ENCODE peak calls at places on chromosomes 2 and 18, in six cellular contexts. One of them, this sample, is unnamed.

GRCh38 chr2:84838434-84839145 is 42.3 kb downstream of the TRABD2A start:
- DNase-seq in posterior vena cava: no peak
- DNase-seq in fibroblast of villous mesenchyme: no peak
- DNase-seq in renal cortical epithelial cell: no peak
- DNase-seq in activated T-cell treated with anti-CD3 and anti-CD28 coated beads, Interleukin-2, amount 50 U/mL, for 72 hours: no peak
- DNase-seq in cardiac septum: peak
- DNase-seq in this sample: no peak

GRCh38 chr2:150174396-150174795 is 313.1 kb downstream of the RND3 start:
- DNase-seq in posterior vena cava: no peak
- DNase-seq in fibroblast of villous mesenchyme: no peak
- DNase-seq in renal cortical epithelial cell: no peak
- DNase-seq in activated T-cell treated with anti-CD3 and anti-CD28 coated beads, Interleukin-2, amount 50 U/mL, for 72 hours: no peak
- DNase-seq in cardiac septum: no peak
- DNase-seq in this sample: no peak

GRCh38 chr18:79944746-79945117 is 6.7 kb downstream of the SLC66A2 start:
- DNase-seq in posterior vena cava: peak
- DNase-seq in fibroblast of villous mesenchyme: no peak
- DNase-seq in renal cortical epithelial cell: no peak
- DNase-seq in activated T-cell treated with anti-CD3 and anti-CD28 coated beads, Interleukin-2, amount 50 U/mL, for 72 hours: no peak
- DNase-seq in cardiac septum: peak
- DNase-seq in this sample: no peak

GRCh38 chr2:1559589-1560175 is 146.4 kb downstream of the TPO start:
- DNase-seq in posterior vena cava: no peak
- DNase-seq in fibroblast of villous mesenchyme: no peak
- DNase-seq in renal cortical epithelial cell: no peak
- DNase-seq in activated T-cell treated with anti-CD3 and anti-CD28 coated beads, Interleukin-2, amount 50 U/mL, for 72 hours: no peak
- DNase-seq in cardiac septum: no peak
- DNase-seq in this sample: no peak

GRCh38 chr2:240502430-240503121 is 55.2 kb downstream of the ANKMY1 start:
- DNase-seq in posterior vena cava: no peak
- DNase-seq in fibroblast of villous mesenchyme: no peak
- DNase-seq in renal cortical epithelial cell: no peak
- DNase-seq in activated T-cell treated with anti-CD3 and anti-CD28 coated beads, Interleukin-2, amount 50 U/mL, for 72 hours: no peak
- DNase-seq in cardiac septum: no peak
- DNase-seq in this sample: no peak

GRCh38 chr2:41993086-41993812 is 54.6 kb upstream of the PKDCC start:
- DNase-seq in posterior vena cava: no peak
- DNase-seq in fibroblast of villous mesenchyme: no peak
- DNase-seq in renal cortical epithelial cell: no peak
- DNase-seq in activated T-cell treated with anti-CD3 and anti-CD28 coated beads, Interleukin-2, amount 50 U/mL, for 72 hours: no peak
- DNase-seq in cardiac septum: no peak
- DNase-seq in this sample: no peak

GRCh38 chr2:174595904-174596397 is 1.7 kb downstream of the WIPF1 start:
- DNase-seq in posterior vena cava: no peak
- DNase-seq in fibroblast of villous mesenchyme: no peak
- DNase-seq in renal cortical epithelial cell: no peak
- DNase-seq in activated T-cell treated with anti-CD3 and anti-CD28 coated beads, Interleukin-2, amount 50 U/mL, for 72 hours: no peak
- DNase-seq in cardiac septum: no peak
- DNase-seq in this sample: no peak

GRCh38 chr2:161237397-161238263 is 70.6 kb upstream of the PSMD14 start:
- DNase-seq in posterior vena cava: peak
- DNase-seq in fibroblast of villous mesenchyme: peak
- DNase-seq in renal cortical epithelial cell: no peak
- DNase-seq in activated T-cell treated with anti-CD3 and anti-CD28 coated beads, Interleukin-2, amount 50 U/mL, for 72 hours: peak
- DNase-seq in cardiac septum: no peak
- DNase-seq in this sample: peak

GRCh38 chr2:18104583-18105224 is 226.2 kb downstream of the KCNS3 start:
- DNase-seq in posterior vena cava: no peak
- DNase-seq in fibroblast of villous mesenchyme: no peak
- DNase-seq in renal cortical epithelial cell: no peak
- DNase-seq in activated T-cell treated with anti-CD3 and anti-CD28 coated beads, Interleukin-2, amount 50 U/mL, for 72 hours: no peak
- DNase-seq in cardiac septum: no peak
- DNase-seq in this sample: no peak

GRCh38 chr2:113202305-113203216 is 28.8 kb downstream of the PSD4 start:
- DNase-seq in posterior vena cava: peak
- DNase-seq in fibroblast of villous mesenchyme: no peak
- DNase-seq in renal cortical epithelial cell: peak
- DNase-seq in activated T-cell treated with anti-CD3 and anti-CD28 coated beads, Interleukin-2, amount 50 U/mL, for 72 hours: no peak
- DNase-seq in cardiac septum: peak
- DNase-seq in this sample: peak

GRCh38 chr18:57798713-57799373 is 4.3 kb downstream of the ATP8B1 start:
- DNase-seq in posterior vena cava: no peak
- DNase-seq in fibroblast of villous mesenchyme: no peak
- DNase-seq in renal cortical epithelial cell: no peak
- DNase-seq in activated T-cell treated with anti-CD3 and anti-CD28 coated beads, Interleukin-2, amount 50 U/mL, for 72 hours: no peak
- DNase-seq in cardiac septum: peak
- DNase-seq in this sample: no peak

GRCh38 chr2:225318440-225318839 is 81.1 kb upstream of the NYAP2 start:
- DNase-seq in posterior vena cava: no peak
- DNase-seq in fibroblast of villous mesenchyme: no peak
- DNase-seq in renal cortical epithelial cell: no peak
- DNase-seq in activated T-cell treated with anti-CD3 and anti-CD28 coated beads, Interleukin-2, amount 50 U/mL, for 72 hours: no peak
- DNase-seq in cardiac septum: no peak
- DNase-seq in this sample: no peak

GRCh38 chr2:84962917-84963316 is 8.0 kb upstream of the KCMF1 start:
- DNase-seq in posterior vena cava: no peak
- DNase-seq in fibroblast of villous mesenchyme: no peak
- DNase-seq in renal cortical epithelial cell: no peak
- DNase-seq in activated T-cell treated with anti-CD3 and anti-CD28 coated beads, Interleukin-2, amount 50 U/mL, for 72 hours: no peak
- DNase-seq in cardiac septum: no peak
- DNase-seq in this sample: no peak

GRCh38 chr2:156765450-156765849 is 329.3 kb downstream of the GPD2 start:
- DNase-seq in posterior vena cava: no peak
- DNase-seq in fibroblast of villous mesenchyme: no peak
- DNase-seq in renal cortical epithelial cell: no peak
- DNase-seq in activated T-cell treated with anti-CD3 and anti-CD28 coated beads, Interleukin-2, amount 50 U/mL, for 72 hours: no peak
- DNase-seq in cardiac septum: no peak
- DNase-seq in this sample: no peak

GRCh38 chr2:196333397-196333796 is 162.0 kb upstream of the STK17B start:
- DNase-seq in posterior vena cava: no peak
- DNase-seq in fibroblast of villous mesenchyme: no peak
- DNase-seq in renal cortical epithelial cell: no peak
- DNase-seq in activated T-cell treated with anti-CD3 and anti-CD28 coated beads, Interleukin-2, amount 50 U/mL, for 72 hours: no peak
- DNase-seq in cardiac septum: no peak
- DNase-seq in this sample: no peak

GRCh38 chr18:13621446-13621849 is 104.9 kb downstream of the FAM210A start:
- DNase-seq in posterior vena cava: no peak
- DNase-seq in fibroblast of villous mesenchyme: no peak
- DNase-seq in renal cortical epithelial cell: no peak
- DNase-seq in activated T-cell treated with anti-CD3 and anti-CD28 coated beads, Interleukin-2, amount 50 U/mL, for 72 hours: no peak
- DNase-seq in cardiac septum: no peak
- DNase-seq in this sample: no peak

GRCh38 chr2:18814387-18814786 is 225.0 kb upstream of the NT5C1B start:
- DNase-seq in posterior vena cava: no peak
- DNase-seq in fibroblast of villous mesenchyme: peak
- DNase-seq in renal cortical epithelial cell: peak
- DNase-seq in activated T-cell treated with anti-CD3 and anti-CD28 coated beads, Interleukin-2, amount 50 U/mL, for 72 hours: no peak
- DNase-seq in cardiac septum: no peak
- DNase-seq in this sample: no peak

GRCh38 chr2:138846216-138846821 is 66.1 kb upstream of the NXPH2 start:
- DNase-seq in posterior vena cava: no peak
- DNase-seq in fibroblast of villous mesenchyme: peak
- DNase-seq in renal cortical epithelial cell: peak
- DNase-seq in activated T-cell treated with anti-CD3 and anti-CD28 coated beads, Interleukin-2, amount 50 U/mL, for 72 hours: no peak
- DNase-seq in cardiac septum: no peak
- DNase-seq in this sample: peak

GRCh38 chr2:19772981-19773380 is 128.8 kb downstream of the TTC32 start:
- DNase-seq in posterior vena cava: no peak
- DNase-seq in fibroblast of villous mesenchyme: no peak
- DNase-seq in renal cortical epithelial cell: no peak
- DNase-seq in activated T-cell treated with anti-CD3 and anti-CD28 coated beads, Interleukin-2, amount 50 U/mL, for 72 hours: no peak
- DNase-seq in cardiac septum: no peak
- DNase-seq in this sample: no peak

GRCh38 chr2:61887684-61888303 is 662 bp downstream of the CCT4 start:
- DNase-seq in posterior vena cava: no peak
- DNase-seq in fibroblast of villous mesenchyme: peak
- DNase-seq in renal cortical epithelial cell: peak
- DNase-seq in activated T-cell treated with anti-CD3 and anti-CD28 coated beads, Interleukin-2, amount 50 U/mL, for 72 hours: no peak
- DNase-seq in cardiac septum: no peak
- DNase-seq in this sample: no peak

GRCh38 chr2:150487537-150488429 is at the start of gene RND3:
- DNase-seq in posterior vena cava: peak
- DNase-seq in fibroblast of villous mesenchyme: peak
- DNase-seq in renal cortical epithelial cell: peak
- DNase-seq in activated T-cell treated with anti-CD3 and anti-CD28 coated beads, Interleukin-2, amount 50 U/mL, for 72 hours: peak
- DNase-seq in cardiac septum: peak
- DNase-seq in this sample: peak

GRCh38 chr2:109410021-109410815 is 203.5 kb downstream of the SEPTIN10 start:
- DNase-seq in posterior vena cava: no peak
- DNase-seq in fibroblast of villous mesenchyme: peak
- DNase-seq in renal cortical epithelial cell: peak
- DNase-seq in activated T-cell treated with anti-CD3 and anti-CD28 coated beads, Interleukin-2, amount 50 U/mL, for 72 hours: no peak
- DNase-seq in cardiac septum: no peak
- DNase-seq in this sample: peak

GRCh38 chr2:150549381-150549780 is 61.9 kb upstream of the RND3 start:
- DNase-seq in posterior vena cava: no peak
- DNase-seq in fibroblast of villous mesenchyme: no peak
- DNase-seq in renal cortical epithelial cell: no peak
- DNase-seq in activated T-cell treated with anti-CD3 and anti-CD28 coated beads, Interleukin-2, amount 50 U/mL, for 72 hours: no peak
- DNase-seq in cardiac septum: no peak
- DNase-seq in this sample: no peak

GRCh38 chr2:184654945-184655344 is 56.6 kb downstream of the ZNF804A start:
- DNase-seq in posterior vena cava: no peak
- DNase-seq in fibroblast of villous mesenchyme: peak
- DNase-seq in renal cortical epithelial cell: peak
- DNase-seq in activated T-cell treated with anti-CD3 and anti-CD28 coated beads, Interleukin-2, amount 50 U/mL, for 72 hours: no peak
- DNase-seq in cardiac septum: no peak
- DNase-seq in this sample: peak

GRCh38 chr18:62904396-62905285 is 189.3 kb downstream of the PHLPP1 start:
- DNase-seq in posterior vena cava: no peak
- DNase-seq in fibroblast of villous mesenchyme: no peak
- DNase-seq in renal cortical epithelial cell: no peak
- DNase-seq in activated T-cell treated with anti-CD3 and anti-CD28 coated beads, Interleukin-2, amount 50 U/mL, for 72 hours: no peak
- DNase-seq in cardiac septum: no peak
- DNase-seq in this sample: no peak

GRCh38 chr2:203694186-203694585 is 12.3 kb upstream of the CD28 start:
- DNase-seq in posterior vena cava: no peak
- DNase-seq in fibroblast of villous mesenchyme: no peak
- DNase-seq in renal cortical epithelial cell: no peak
- DNase-seq in activated T-cell treated with anti-CD3 and anti-CD28 coated beads, Interleukin-2, amount 50 U/mL, for 72 hours: no peak
- DNase-seq in cardiac septum: no peak
- DNase-seq in this sample: no peak

GRCh38 chr2:70830333-70830732 is 5.3 kb downstream of the CD207 start:
- DNase-seq in posterior vena cava: peak
- DNase-seq in fibroblast of villous mesenchyme: no peak
- DNase-seq in renal cortical epithelial cell: no peak
- DNase-seq in activated T-cell treated with anti-CD3 and anti-CD28 coated beads, Interleukin-2, amount 50 U/mL, for 72 hours: no peak
- DNase-seq in cardiac septum: no peak
- DNase-seq in this sample: no peak

GRCh38 chr2:120611016-120611415 is 124.7 kb upstream of the GLI2 start:
- DNase-seq in posterior vena cava: no peak
- DNase-seq in fibroblast of villous mesenchyme: no peak
- DNase-seq in renal cortical epithelial cell: no peak
- DNase-seq in activated T-cell treated with anti-CD3 and anti-CD28 coated beads, Interleukin-2, amount 50 U/mL, for 72 hours: no peak
- DNase-seq in cardiac septum: no peak
- DNase-seq in this sample: no peak

GRCh38 chr2:143700865-143701264 is 571.6 kb downstream of the ARHGAP15 start:
- DNase-seq in posterior vena cava: no peak
- DNase-seq in fibroblast of villous mesenchyme: no peak
- DNase-seq in renal cortical epithelial cell: no peak
- DNase-seq in activated T-cell treated with anti-CD3 and anti-CD28 coated beads, Interleukin-2, amount 50 U/mL, for 72 hours: no peak
- DNase-seq in cardiac septum: no peak
- DNase-seq in this sample: no peak

GRCh38 chr2:59463401-59463800 is 1090.1 kb downstream of the BCL11A start:
- DNase-seq in posterior vena cava: no peak
- DNase-seq in fibroblast of villous mesenchyme: no peak
- DNase-seq in renal cortical epithelial cell: no peak
- DNase-seq in activated T-cell treated with anti-CD3 and anti-CD28 coated beads, Interleukin-2, amount 50 U/mL, for 72 hours: no peak
- DNase-seq in cardiac septum: no peak
- DNase-seq in this sample: no peak

GRCh38 chr2:167749016-167749415 is 498.4 kb downstream of the STK39 start:
- DNase-seq in posterior vena cava: no peak
- DNase-seq in fibroblast of villous mesenchyme: peak
- DNase-seq in renal cortical epithelial cell: peak
- DNase-seq in activated T-cell treated with anti-CD3 and anti-CD28 coated beads, Interleukin-2, amount 50 U/mL, for 72 hours: no peak
- DNase-seq in cardiac septum: no peak
- DNase-seq in this sample: peak

GRCh38 chr2:238654479-238654878 is 193.4 kb upstream of the TWIST2 start:
- DNase-seq in posterior vena cava: peak
- DNase-seq in fibroblast of villous mesenchyme: no peak
- DNase-seq in renal cortical epithelial cell: no peak
- DNase-seq in activated T-cell treated with anti-CD3 and anti-CD28 coated beads, Interleukin-2, amount 50 U/mL, for 72 hours: no peak
- DNase-seq in cardiac septum: no peak
- DNase-seq in this sample: no peak